ENCODE peak calls at places on chromosomes 12 and 14, in ten cellular contexts. W is A172; Q is NCI-H1092 treated with DMSO at 0.1 percent for 48 hours; J is activated T-helper 9 cell treated with anti-CD3 and anti-CD28 coated beads, Interleukin-2, amount 50 U/mL, for 16 hours; K is kidney glomerular epithelial cell; C is central memory CD4-positive, alpha-beta T cell; G is stimulated activated CD8-positive, alpha-beta memory T cell treated with anti-CD3 and anti-CD28 coated beads, Interleukin-7, amount 100 ng/mL, for 24 hours; T is Calu3; S is NCI-H82; P is NCI-H1417. Y is an unnamed sample.

GRCh38 chr12:124518051-124518932 is 49.1 kb downstream of the NCOR2 start:
- DNase-seq in P (peak; percentile 99), Q (peak; percentile 94), K (peak; percentile 87), C (no peak), G (no peak), J (no peak), T (peak; percentile 96), S (peak; percentile 92), W (peak; percentile 96), Y (peak; percentile 87)

GRCh38 chr12:46187023-46187422 is 81.8 kb downstream of the SLC38A1 start:
- DNase-seq in J (no peak), Q (no peak), W (peak; percentile 30), C (no peak), S (no peak), T (no peak), G (no peak), P (no peak), K (no peak), Y (no peak)

GRCh38 chr14:42563313-42563712 is 956.6 kb downstream of the LRFN5 start:
- DNase-seq in K (no peak), J (no peak), W (no peak), C (no peak), S (no peak), Q (no peak), P (no peak), G (no peak), T (no peak), Y (no peak)

GRCh38 chr12:31369712-31370521 is 44.0 kb upstream of the SINHCAF start:
- DNase-seq in J (no peak), K (no peak), T (no peak), W (no peak), S (no peak), Q (no peak), G (no peak), P (peak; percentile 54), C (no peak), Y (no peak)

GRCh38 chr12:6372403-6373003 is 2.9 kb downstream of the SCNN1A start:
- DNase-seq in C (no peak), W (peak; percentile 83), S (peak; percentile 73), J (no peak), G (no peak), P (peak; percentile 68), T (peak; percentile 78), K (peak; percentile 64), Q (no peak), Y (no peak)

GRCh38 chr14:32939254-32940065 is 781 bp downstream of the NPAS3 start:
- DNase-seq in K (peak; percentile 53), C (no peak), T (peak; percentile 20), W (peak; percentile 65), S (peak; percentile 74), Q (peak; percentile 80), G (no peak), J (no peak), P (peak; percentile 69), Y (no peak)

GRCh38 chr12:103140217-103140616 is 182.7 kb downstream of the ASCL1 start:
- DNase-seq in Q (no peak), J (no peak), G (no peak), T (no peak), W (no peak), P (no peak), S (peak; percentile 66), C (no peak), K (no peak), Y (no peak)

GRCh38 chr12:15045451-15045850 is 72.6 kb downstream of the PDE6H start:
- DNase-seq in T (no peak), K (no peak), P (no peak), W (no peak), S (no peak), C (no peak), J (no peak), G (no peak), Q (no peak), Y (no peak)

GRCh38 chr12:81261508-81262207 is 183.8 kb downstream of the ACSS3 start:
- DNase-seq in G (no peak), K (no peak), C (no peak), J (no peak), Q (no peak), W (no peak), P (no peak), S (no peak), T (no peak), Y (no peak)

GRCh38 chr12:40734283-40734682 is 42.0 kb downstream of the CNTN1 start:
- DNase-seq in G (no peak), W (no peak), T (no peak), Q (no peak), K (no peak), J (no peak), C (no peak), P (no peak), S (no peak), Y (no peak)

GRCh38 chr12:25775968-25776367 is 182.5 kb upstream of the RASSF8 start:
- DNase-seq in T (no peak), S (no peak), G (no peak), C (no peak), K (no peak), P (no peak), W (peak; percentile 44), Q (no peak), J (no peak), Y (no peak)

GRCh38 chr14:105878554-105878953 is 352.2 kb downstream of the TMEM121 start:
- DNase-seq in K (no peak), Q (no peak), P (no peak), C (no peak), S (no peak), G (no peak), T (no peak), J (no peak), W (no peak), Y (no peak)

GRCh38 chr12:39395866-39396265 is 47.1 kb downstream of the KIF21A start:
- DNase-seq in G (no peak), J (no peak), T (no peak), K (no peak), P (no peak), C (no peak), Q (no peak), S (peak; percentile 61), W (no peak), Y (no peak)

GRCh38 chr12:124684496-124684895 is 117.1 kb upstream of the NCOR2 start:
- DNase-seq in Q (no peak), S (no peak), G (no peak), J (no peak), C (no peak), K (no peak), W (no peak), T (no peak), P (no peak), Y (no peak)